ENCODE peak calls at places on chromosomes 1 and 21, in eight cellular contexts. D, U, J, W, G, B, C and E are unnamed samples.

GRCh38 chr1:47388548-47389238 is 27.4 kb upstream of the FOXE3 start:
- DNase-seq in D (peak), U (peak), J (peak), W (peak), G (peak), B (no peak), C (peak), E (peak)

GRCh38 chr1:246258250-246258649 is 248.8 kb downstream of the SMYD3 start:
- DNase-seq in D (no peak), U (no peak), J (no peak), W (no peak), G (no peak), B (no peak), C (no peak), E (no peak)

GRCh38 chr1:247574236-247574635 is 13.9 kb upstream of the OR2G2 start:
- DNase-seq in D (no peak), U (no peak), J (no peak), W (no peak), G (no peak), B (no peak), C (no peak), E (no peak)

GRCh38 chr1:19759740-19760089 is 40.0 kb downstream of the TMCO4 start:
- DNase-seq in D (no peak), U (no peak), J (no peak), W (no peak), G (peak), B (no peak), C (no peak), E (peak)

GRCh38 chr1:25450894-25451293 is 20.2 kb downstream of the MACO1 start:
- DNase-seq in D (no peak), U (no peak), J (no peak), W (no peak), G (peak), B (no peak), C (no peak), E (no peak)

GRCh38 chr1:27634166-27634981 is 611 bp downstream of the FGR start:
- DNase-seq in D (peak), U (peak), J (no peak), W (no peak), G (no peak), B (peak), C (peak), E (no peak)

GRCh38 chr1:87816646-87817045 is 488.0 kb downstream of the LMO4 start:
- DNase-seq in D (no peak), U (no peak), J (no peak), W (no peak), G (no peak), B (no peak), C (no peak), E (peak)

GRCh38 chr1:87305762-87306161 is 22.9 kb upstream of the LMO4 start:
- DNase-seq in D (peak), U (no peak), J (no peak), W (no peak), G (no peak), B (no peak), C (no peak), E (peak)

GRCh38 chr1:155038602-155039307 is 5.1 kb downstream of the DCST1 start:
- DNase-seq in D (no peak), U (peak), J (no peak), W (no peak), G (peak), B (no peak), C (no peak), E (peak)

GRCh38 chr1:202968895-202969295 is 1.8 kb upstream of the CYB5R1 start:
- DNase-seq in D (peak), U (peak), J (peak), W (peak), G (peak), B (peak), C (no peak), E (peak)

GRCh38 chr1:184664661-184665060 is 90.0 kb downstream of the EDEM3 start:
- DNase-seq in D (no peak), U (no peak), J (no peak), W (no peak), G (no peak), B (no peak), C (no peak), E (no peak)

GRCh38 chr1:214587165-214587564 is 15.8 kb upstream of the CENPF start:
- DNase-seq in D (no peak), U (no peak), J (no peak), W (no peak), G (no peak), B (no peak), C (no peak), E (no peak)

GRCh38 chr21:19322360-19322759 is 918.8 kb upstream of the TMPRSS15 start:
- DNase-seq in D (peak), U (no peak), J (no peak), W (no peak), G (peak), B (no peak), C (no peak), E (no peak)

GRCh38 chr1:82565146-82565545 is 764.4 kb downstream of the ADGRL2 start:
- DNase-seq in D (peak), U (no peak), J (no peak), W (no peak), G (peak), B (no peak), C (no peak), E (peak)

GRCh38 chr1:204084247-204084772 is 11.4 kb downstream of the SOX13 start:
- DNase-seq in D (no peak), U (peak), J (no peak), W (peak), G (peak), B (peak), C (peak), E (no peak)

GRCh38 chr1:56188855-56189254 is 390.5 kb downstream of the PLPP3 start:
- DNase-seq in D (no peak), U (no peak), J (no peak), W (no peak), G (no peak), B (no peak), C (no peak), E (no peak)

GRCh38 chr1:99627615-99628014 is 18.3 kb upstream of the PALMD start:
- DNase-seq in D (no peak), U (no peak), J (no peak), W (no peak), G (no peak), B (no peak), C (no peak), E (no peak)

GRCh38 chr1:112457965-112458364 is 50.8 kb upstream of the WNT2B start:
- DNase-seq in D (peak), U (no peak), J (no peak), W (no peak), G (no peak), B (no peak), C (no peak), E (peak)

GRCh38 chr21:29787011-29787909 is 152.5 kb downstream of the GRIK1 start:
- DNase-seq in D (no peak), U (no peak), J (no peak), W (no peak), G (no peak), B (no peak), C (no peak), E (no peak)

GRCh38 chr1:168654198-168654910 is 74.7 kb downstream of the DPT start:
- DNase-seq in D (no peak), U (no peak), J (no peak), W (no peak), G (peak), B (no peak), C (no peak), E (peak)

GRCh38 chr1:12460911-12461621 is 156.9 kb downstream of the DHRS3 start:
- DNase-seq in D (no peak), U (peak), J (no peak), W (peak), G (no peak), B (no peak), C (no peak), E (peak)

GRCh38 chr1:36151845-36152203 is 2.5 kb upstream of the TRAPPC3 start:
- DNase-seq in D (peak), U (no peak), J (no peak), W (no peak), G (no peak), B (no peak), C (peak), E (no peak)

GRCh38 chr1:96144636-96145035 is 576.9 kb upstream of the PTBP2 start:
- DNase-seq in D (no peak), U (no peak), J (no peak), W (no peak), G (no peak), B (no peak), C (no peak), E (no peak)

GRCh38 chr21:44889625-44890337 is 16.3 kb upstream of the PTTG1IP start:
- DNase-seq in D (no peak), U (no peak), J (no peak), W (no peak), G (no peak), B (peak), C (no peak), E (no peak)

GRCh38 chr1:185045793-185046441 is 559 bp downstream of the RNF2 start:
- DNase-seq in D (peak), U (peak), J (peak), W (no peak), G (no peak), B (no peak), C (peak), E (peak)

GRCh38 chr21:45949928-45950739 is 31.4 kb upstream of the COL6A1 start:
- DNase-seq in D (no peak), U (no peak), J (no peak), W (no peak), G (no peak), B (no peak), C (peak), E (no peak)

GRCh38 chr21:43597052-43597451 is 62.2 kb downstream of the HSF2BP start:
- DNase-seq in D (peak), U (no peak), J (no peak), W (no peak), G (peak), B (no peak), C (no peak), E (peak)

GRCh38 chr1:50422946-50423669 is at the start of gene DMRTA2:
- DNase-seq in D (peak), U (no peak), J (peak), W (no peak), G (no peak), B (no peak), C (no peak), E (no peak)

GRCh38 chr1:151508721-151509292 is 2.4 kb upstream of the CGN start:
- DNase-seq in D (no peak), U (peak), J (no peak), W (no peak), G (peak), B (peak), C (no peak), E (no peak)

GRCh38 chr21:16195476-16195875 is 465.7 kb downstream of the USP25 start:
- DNase-seq in D (peak), U (no peak), J (no peak), W (no peak), G (no peak), B (no peak), C (no peak), E (peak)

GRCh38 chr1:185694081-185694480 is 40.1 kb upstream of the HMCN1 start:
- DNase-seq in D (no peak), U (no peak), J (no peak), W (no peak), G (no peak), B (no peak), C (no peak), E (no peak)

GRCh38 chr1:162671664-162672415 is 39.6 kb downstream of the DDR2 start:
- DNase-seq in D (no peak), U (no peak), J (no peak), W (no peak), G (peak), B (no peak), C (no peak), E (no peak)

GRCh38 chr1:22557341-22557950 is 5.8 kb upstream of the EPHA8 start:
- DNase-seq in D (peak), U (no peak), J (no peak), W (no peak), G (no peak), B (no peak), C (no peak), E (peak)

GRCh38 chr1:228337711-228338520 is 68.7 kb downstream of the TRIM11 start:
- DNase-seq in D (no peak), U (no peak), J (no peak), W (peak), G (no peak), B (peak), C (peak), E (no peak)
- TF ChIP-seq CTCF in D (no peak), U (no peak), J (no peak), W (no peak), G (no peak), B (no peak), C (no peak), E (no peak)

GRCh38 chr1:198638894-198639319 is at the start of gene PTPRC:
- DNase-seq in D (no peak), U (no peak), J (no peak), W (no peak), G (no peak), B (no peak), C (no peak), E (no peak)
- H3K4me3 ChIP-seq in D (no peak), U (peak), J (no peak), W (peak), G (no peak), B (peak), C (peak), E (no peak)

GRCh38 chr1:52907812-52908153 is 13.8 kb downstream of the ECHDC2 start:
- DNase-seq in D (no peak), U (no peak), J (no peak), W (no peak), G (no peak), B (no peak), C (no peak), E (no peak)

GRCh38 chr1:52905376-52905698 is 16.2 kb downstream of the ECHDC2 start:
- DNase-seq in D (no peak), U (no peak), J (no peak), W (no peak), G (no peak), B (no peak), C (peak), E (no peak)

GRCh38 chr1:52906135-52906603 is 15.4 kb downstream of the ECHDC2 start:
- DNase-seq in D (no peak), U (peak), J (no peak), W (no peak), G (no peak), B (no peak), C (peak), E (no peak)

GRCh38 chr1:52907068-52907811 is 14.3 kb downstream of the ECHDC2 start:
- DNase-seq in D (no peak), U (no peak), J (no peak), W (no peak), G (peak), B (no peak), C (no peak), E (no peak)

GRCh38 chr1:52904590-52905375 is 16.8 kb downstream of the ECHDC2 start:
- DNase-seq in D (peak), U (peak), J (peak), W (no peak), G (peak), B (no peak), C (no peak), E (peak)
- TF ChIP-seq CTCF in D (peak), U (no peak), J (peak), W (no peak), G (peak), B (no peak), C (no peak), E (peak)

GRCh38 chr1:74812180-74812541 is 79.2 kb downstream of the TYW3 start:
- DNase-seq in D (no peak), U (no peak), J (no peak), W (no peak), G (no peak), B (no peak), C (no peak), E (no peak)
- H3K4me3 ChIP-seq in D (no peak), U (no peak), J (no peak), W (no peak), G (no peak), B (no peak), C (no peak), E (no peak)

GRCh38 chr1:158586942-158587341 is 7.2 kb upstream of the OR10X1 start:
- DNase-seq in D (no peak), U (no peak), J (no peak), W (no peak), G (no peak), B (no peak), C (no peak), E (no peak)
- TF ChIP-seq CTCF in D (no peak), U (no peak), J (no peak), W (no peak), G (no peak), B (no peak), C (no peak), E (no peak)

GRCh38 chr21:35578831-35579470 is 481.4 kb downstream of the SETD4 start:
- DNase-seq in D (peak), U (no peak), J (no peak), W (no peak), G (no peak), B (no peak), C (no peak), E (peak)

GRCh38 chr21:35575280-35575915 is 484.9 kb downstream of the SETD4 start:
- DNase-seq in D (no peak), U (no peak), J (no peak), W (no peak), G (no peak), B (no peak), C (no peak), E (peak)

GRCh38 chr21:35579520-35580293 is 480.6 kb downstream of the SETD4 start:
- DNase-seq in D (peak), U (no peak), J (no peak), W (no peak), G (no peak), B (no peak), C (no peak), E (no peak)

GRCh38 chr21:35581640-35582039 is 478.7 kb downstream of the SETD4 start:
- DNase-seq in D (no peak), U (no peak), J (no peak), W (no peak), G (no peak), B (no peak), C (no peak), E (no peak)

DNA sequence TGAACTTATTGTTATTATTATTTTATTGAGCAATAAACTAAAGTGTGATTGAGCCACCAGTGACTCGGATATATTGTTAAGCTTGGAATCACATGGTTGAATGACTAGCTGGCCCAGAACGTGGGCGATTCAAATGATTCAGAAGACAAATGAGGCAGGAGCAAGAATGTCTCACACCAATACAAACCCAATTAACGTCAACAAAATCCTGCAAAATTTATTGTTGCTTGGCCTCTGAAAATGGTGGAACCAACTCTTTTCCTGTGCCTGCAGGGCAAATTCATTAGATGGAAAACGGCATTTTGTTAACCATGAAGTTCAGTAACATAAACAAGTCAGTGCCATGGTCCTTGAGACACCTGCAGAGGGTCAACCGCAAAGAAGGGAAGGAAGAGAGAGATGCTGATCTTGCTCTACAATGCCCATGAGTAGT is 482.0 kb downstream of the SETD4 start:
- DNase-seq in D (peak), U (no peak), J (no peak), W (no peak), G (no peak), B (no peak), C (no peak), E (peak)
- H3K4me3 ChIP-seq in D (no peak), U (no peak), J (no peak), W (no peak), G (no peak), B (no peak), C (no peak), E (no peak)

GRCh38 chr1:16625497-16626408 is 12.4 kb upstream of the NBPF1 start:
- DNase-seq in D (no peak), U (peak), J (no peak), W (peak), G (no peak), B (peak), C (no peak), E (no peak)

GRCh38 chr1:16617101-16617727 is 3.9 kb upstream of the NBPF1 start:
- DNase-seq in D (no peak), U (peak), J (no peak), W (peak), G (no peak), B (peak), C (peak), E (no peak)

GRCh38 chr1:16617778-16618580 is 4.6 kb upstream of the NBPF1 start:
- DNase-seq in D (no peak), U (peak), J (no peak), W (no peak), G (no peak), B (no peak), C (no peak), E (no peak)

GRCh38 chr1:16618719-16619118 is 5.4 kb upstream of the NBPF1 start:
- DNase-seq in D (no peak), U (peak), J (no peak), W (peak), G (no peak), B (peak), C (peak), E (no peak)

DNA sequence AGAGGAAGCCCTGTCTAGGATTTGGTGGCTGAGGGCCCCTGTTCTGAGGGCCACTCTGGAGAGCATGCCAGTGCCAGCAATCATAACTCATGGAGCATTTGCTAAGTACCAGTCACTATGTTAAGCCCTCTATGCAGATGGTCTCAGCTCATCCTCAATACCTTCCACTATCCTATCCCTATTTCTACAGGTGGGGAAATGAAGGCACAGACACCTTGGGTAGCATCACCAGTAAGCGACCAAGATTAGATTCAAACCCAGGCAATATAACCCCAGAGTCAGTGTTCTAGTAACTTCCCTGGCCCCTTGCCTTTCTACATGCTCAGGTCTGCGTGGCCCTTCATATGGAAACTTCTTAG is 7.9 kb upstream of the NBPF1 start:
- DNase-seq in D (no peak), U (no peak), J (no peak), W (no peak), G (no peak), B (no peak), C (no peak), E (no peak)
- TF ChIP-seq CTCF in D (no peak), U (no peak), J (no peak), W (peak), G (no peak), B (no peak), C (no peak), E (no peak)